ENCODE peak calls at places on chromosomes 7 and 10, in ten cellular contexts. H is CD4-positive, alpha-beta memory T cell; N is H9; M is small intestine; W is aorta; O is IMR-90; D is CD4-positive, alpha-beta T cell; U is left ventricle myocardium inferior; P is psoas muscle; C is pancreas. A is an unnamed sample.
A peak's percentile ranks its signal among the peaks of the same experiment; 100 is the strongest.

GRCh38 chr7:50206521-50207250 is 97.8 kb upstream of the IKZF1 start:
- DNase-seq in W (peak; percentile 71), U (no peak), O (no peak), N (no peak), M (peak; percentile 24), C (no peak), H (peak; percentile 65), D (peak; percentile 84), P (no peak), A (no peak)

GRCh38 chr7:42180806-42181205 is 56.2 kb downstream of the GLI3 start:
- DNase-seq in D (no peak), W (no peak), C (no peak), N (no peak), O (peak; percentile 50), U (no peak), M (no peak), P (no peak), H (no peak), A (no peak)

GRCh38 chr10:62917475-62918238 is 101.5 kb upstream of the EGR2 start:
- DNase-seq in N (no peak), D (no peak), H (no peak), C (no peak), M (no peak), P (no peak), O (no peak), W (no peak), U (no peak), A (no peak)

GRCh38 chr7:100823534-100823933 is 3.8 kb downstream of the EPHB4 start:
- DNase-seq in O (no peak), D (no peak), C (peak; percentile 37), P (no peak), W (no peak), N (no peak), U (no peak), H (no peak), M (no peak), A (no peak)

GRCh38 chr7:151069841-151070572 is 10.6 kb downstream of the FASTK start:
- DNase-seq in C (no peak), P (no peak), U (no peak), D (no peak), N (no peak), M (no peak), O (no peak), W (no peak), H (no peak), A (no peak)

GRCh38 chr7:41116817-41117216 is 586.1 kb downstream of the INHBA start:
- DNase-seq in C (no peak), H (no peak), W (no peak), N (no peak), P (no peak), U (no peak), D (no peak), O (no peak), M (no peak), A (no peak)

GRCh38 chr10:131178956-131179355 is 132.6 kb downstream of the TCERG1L start:
- DNase-seq in M (no peak), P (no peak), O (no peak), W (no peak), C (peak; percentile 80), U (no peak), N (no peak), D (no peak), H (no peak), A (no peak)

GRCh38 chr10:78520737-78521430 is 487.2 kb downstream of the RPS24 start:
- DNase-seq in P (no peak), M (peak; percentile 12), U (no peak), W (no peak), N (peak; percentile 64), O (peak; percentile 65), C (no peak), D (peak; percentile 12), H (no peak), A (no peak)

GRCh38 chr7:55438765-55439525 is 73.8 kb downstream of the LANCL2 start:
- DNase-seq in C (peak; percentile 44), W (no peak), H (no peak), D (no peak), O (peak; percentile 37), P (peak; percentile 75), M (peak; percentile 9), U (peak; percentile 60), N (no peak), A (no peak)

GRCh38 chr10:77176224-77176623 is 461.4 kb downstream of the KCNMA1 start:
- DNase-seq in D (no peak), M (no peak), O (no peak), H (no peak), U (no peak), P (no peak), C (no peak), N (no peak), W (no peak), A (no peak)

GRCh38 chr10:77532068-77532467 is 105.5 kb downstream of the KCNMA1 start:
- DNase-seq in C (no peak), M (no peak), W (no peak), O (peak; percentile 90), U (no peak), N (no peak), D (no peak), P (no peak), H (no peak), A (no peak)

GRCh38 chr7:12635830-12636229 is 51.6 kb upstream of the ARL4A start:
- DNase-seq in O (no peak), U (no peak), M (peak; percentile 63), H (peak; percentile 41), C (no peak), W (no peak), D (no peak), N (no peak), P (no peak), A (no peak)

GRCh38 chr10:2282194-2282593 is 544.9 kb upstream of the ADARB2 start:
- DNase-seq in M (no peak), O (no peak), W (no peak), N (no peak), D (no peak), H (no peak), P (no peak), U (no peak), C (no peak), A (no peak)

GRCh38 chr10:78149193-78149592 is 115.5 kb downstream of the RPS24 start:
- DNase-seq in C (no peak), D (no peak), O (peak; percentile 41), U (no peak), W (no peak), P (no peak), H (no peak), M (no peak), N (no peak), A (no peak)

DNA sequence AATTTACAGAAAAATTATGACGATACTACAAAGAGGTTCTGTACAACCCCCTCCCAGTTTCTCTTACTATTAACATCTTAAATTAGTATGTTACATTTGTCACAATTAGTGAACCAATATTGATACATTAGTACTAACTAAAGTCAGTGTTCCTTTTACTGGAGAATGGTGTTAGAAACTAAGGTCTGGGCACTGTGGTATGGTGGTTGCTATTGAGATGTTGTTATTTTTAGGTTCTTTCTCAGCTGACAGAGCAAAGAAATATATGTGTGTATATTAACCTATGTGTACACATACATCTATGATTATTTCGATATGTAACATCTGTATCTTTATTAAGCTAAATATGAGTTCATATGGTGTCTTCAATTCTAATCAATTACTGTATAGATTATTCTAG is 11.7 kb upstream of the CFTR start:
- DNase-seq in P (no peak), U (no peak), C (no peak), M (no peak), D (no peak), W (no peak), O (no peak), H (no peak), N (no peak), A (no peak)
- H3K27me3 ChIP-seq in P (no peaks in the 10 kb centered on the region), U (no peaks in the 10 kb centered on the region), C (no peaks in the 10 kb centered on the region), M (no peaks in the 10 kb centered on the region), D (no peaks in the 10 kb centered on the region), W (no peaks in the 10 kb centered on the region), O (no peaks in the 10 kb centered on the region), H (no peaks in the 10 kb centered on the region), N (no peaks in the 10 kb centered on the region), A (no peaks in the 10 kb centered on the region)

DNA sequence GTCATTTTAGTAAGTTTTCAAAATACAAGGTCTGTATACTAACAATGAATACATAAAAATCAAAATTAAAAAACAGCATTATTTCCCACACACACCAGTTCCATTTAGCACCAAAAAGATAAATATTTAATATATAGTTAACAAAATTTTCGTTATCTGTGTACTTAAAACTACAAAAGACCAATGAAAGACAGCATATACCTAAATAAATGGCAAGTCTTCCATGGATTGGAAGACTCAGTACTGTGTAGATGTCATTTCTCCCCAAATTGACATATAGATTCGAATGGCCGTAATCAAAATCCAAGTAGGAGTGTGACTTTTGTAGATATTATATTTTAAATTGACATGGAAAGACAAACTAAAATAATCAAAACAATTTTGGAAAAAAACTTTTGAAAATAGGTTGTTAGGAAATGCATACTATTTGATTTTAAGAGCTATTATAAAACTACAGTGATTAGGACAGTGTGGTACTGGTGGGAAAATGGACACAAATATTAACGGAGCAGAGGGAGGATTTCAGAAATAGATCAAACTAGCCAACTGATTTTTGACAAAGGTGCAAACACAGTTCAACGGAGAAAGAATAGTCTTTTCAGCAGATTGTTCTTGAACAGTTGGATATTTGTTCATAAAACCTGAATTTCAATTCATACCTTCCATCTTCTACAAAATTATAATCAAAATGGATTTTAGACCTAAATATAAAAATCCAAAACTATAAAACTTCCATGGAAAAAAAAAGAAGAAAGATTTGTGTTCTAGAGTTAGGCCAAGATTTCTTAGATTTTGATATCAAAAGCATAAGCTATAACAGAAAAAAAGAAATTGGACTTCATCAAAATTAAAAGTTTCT is 14.8 kb upstream of the KLF14 start:
- DNase-seq in D (no peak), O (no peak), W (no peak), U (no peak), M (no peak), C (no peak), N (no peak), P (no peak), H (no peak), A (no peak)
- H3K27me3 ChIP-seq in D (peaks cover 15% of the 10 kb centered on the region), O (peaks cover 37% of the 10 kb centered on the region), W (no peaks in the 10 kb centered on the region), U (peaks cover 77% of the 10 kb centered on the region), M (no peaks in the 10 kb centered on the region), C (no peaks in the 10 kb centered on the region), N (no peaks in the 10 kb centered on the region), P (no peaks in the 10 kb centered on the region), H (peaks cover 12% of the 10 kb centered on the region), A (no peaks in the 10 kb centered on the region)

DNA sequence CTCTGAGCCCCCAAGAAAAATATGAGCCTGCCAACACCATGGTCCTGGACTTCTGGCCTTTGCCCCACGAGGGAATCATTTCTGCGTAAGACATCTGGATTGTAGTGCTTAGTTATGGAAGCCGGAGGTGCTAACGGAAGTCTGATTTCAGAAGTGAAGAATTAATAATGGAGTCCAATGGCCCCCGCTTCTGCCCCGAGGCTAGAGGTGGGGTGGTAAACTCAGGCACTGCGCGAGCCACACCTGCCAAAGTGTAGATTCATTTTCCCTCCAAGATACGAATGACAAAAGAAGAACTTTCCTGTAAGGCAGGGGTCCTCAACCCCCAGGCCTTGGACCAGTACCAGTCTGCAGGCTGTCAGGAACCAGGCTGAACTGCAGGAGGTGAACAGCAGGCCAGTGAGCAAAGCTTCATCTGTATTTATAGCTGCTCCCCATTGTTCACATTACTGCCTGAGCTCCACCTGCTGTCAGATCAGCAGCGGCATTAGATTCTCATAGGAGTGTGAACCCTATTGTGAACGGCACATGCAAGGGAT is 22.3 kb downstream of the CNPY1 start:
- DNase-seq in N (no peak), M (no peak), P (no peak), D (no peak), C (no peak), U (no peak), O (no peak), W (no peak), H (no peak), A (no peak)
- H3K27me3 ChIP-seq in N (no peaks in the 10 kb centered on the region), M (no peaks in the 10 kb centered on the region), P (peaks cover 8% of the 10 kb centered on the region), D (peaks cover 7% of the 10 kb centered on the region), C (no peaks in the 10 kb centered on the region), U (peaks cover 98% of the 10 kb centered on the region), O (no peaks in the 10 kb centered on the region), W (no peaks in the 10 kb centered on the region), H (no peaks in the 10 kb centered on the region), A (peaks cover 2% of the 10 kb centered on the region)

GRCh38 chr7:127620406-127621233 is 2.7 kb upstream of the PAX4 start:
- DNase-seq in D (no peak), M (no peak), C (no peak), U (no peak), P (no peak), O (no peak), H (no peak), N (peak; percentile 72), W (no peak), A (no peak)
- H3K27me3 ChIP-seq in D (peaks cover 28% of the 10 kb centered on the region), M (peaks cover 3% of the 10 kb centered on the region), C (no peaks in the 10 kb centered on the region), U (peaks cover 86% of the 10 kb centered on the region), P (peaks cover 13% of the 10 kb centered on the region), O (peaks cover 63% of the 10 kb centered on the region), H (peaks cover 11% of the 10 kb centered on the region), N (peaks cover 20% of the 10 kb centered on the region), W (no peaks in the 10 kb centered on the region), A (peaks cover 1% of the 10 kb centered on the region)

A was measured in GM06990.